ENCODE peak calls at places on chromosomes 2 and 18, in nine cellular contexts. T is CD8-positive, alpha-beta T cell; K is endothelial cell of umbilical vein; G is H9; D is lung; E is thoracic aorta; Y is fibroblast of lung; S is lower lobe of right lung; X is brain microvascular endothelial cell. Q is an unnamed sample.

GRCh38 chr2:26989156-26989555 is 18.7 kb downstream of the MAPRE3 start:
- DNase-seq in E (no peak), Y (peak; percentile 68), D (no peak), T (no peak), G (no peak), K (no peak), S (no peak), X (peak; percentile 26), Q (no peak)

GRCh38 chr2:32455816-32456215 is 99.0 kb downstream of the BIRC6 start:
- DNase-seq in K (no peak), T (no peak), X (no peak), G (no peak), S (no peak), E (no peak), Y (no peak), D (no peak), Q (no peak)

GRCh38 chr2:220550995-220551702 is 923.7 kb downstream of the SLC4A3 start:
- DNase-seq in E (no peak), T (no peak), Y (no peak), S (no peak), K (no peak), X (no peak), D (no peak), G (no peak), Q (no peak)

GRCh38 chr2:199404841-199405240 is 52.9 kb downstream of the SATB2 start:
- DNase-seq in T (no peak), S (no peak), G (no peak), D (no peak), K (no peak), X (no peak), Y (peak; percentile 74), E (no peak), Q (no peak)

GRCh38 chr2:26961603-26962184 is 8.7 kb upstream of the MAPRE3 start:
- DNase-seq in S (peak; percentile 81), G (peak; percentile 94), K (peak; percentile 87), T (peak; percentile 64), Y (peak; percentile 60), E (no peak), X (peak; percentile 75), D (peak; percentile 83), Q (peak; percentile 75)

GRCh38 chr2:157662401-157662800 is 33.7 kb upstream of the ACVR1C start:
- DNase-seq in G (no peak), E (no peak), S (no peak), T (no peak), X (no peak), K (peak; percentile 45), D (no peak), Y (no peak), Q (no peak)

GRCh38 chr2:120783969-120784372 is 48.3 kb downstream of the GLI2 start:
- DNase-seq in E (no peak), G (no peak), T (no peak), K (no peak), X (no peak), S (no peak), D (no peak), Y (no peak), Q (no peak)

GRCh38 chr2:19028617-19029016 is 329.8 kb downstream of the OSR1 start:
- DNase-seq in X (no peak), K (no peak), T (no peak), S (no peak), Y (peak; percentile 38), E (no peak), D (no peak), G (no peak), Q (no peak)

GRCh38 chr2:236631361-236632291 is 62.0 kb downstream of the ACKR3 start:
- DNase-seq in G (no peak), X (no peak), S (no peak), T (no peak), D (no peak), K (peak; percentile 7), Y (no peak), E (no peak), Q (peak; percentile 52)

GRCh38 chr18:74633652-74634352 is 36.1 kb downstream of the ZNF407 start:
- DNase-seq in Y (peak; percentile 33), S (no peak), E (no peak), T (no peak), X (no peak), D (no peak), K (no peak), G (no peak), Q (no peak)

GRCh38 chr18:74631242-74632087 is 33.8 kb downstream of the ZNF407 start:
- DNase-seq in K (peak; percentile 61), T (no peak), G (no peak), S (no peak), X (peak; percentile 47), E (no peak), Y (peak; percentile 45), D (no peak), Q (no peak)

GRCh38 chr18:74632088-74632679 is 34.5 kb downstream of the ZNF407 start:
- DNase-seq in E (no peak), D (no peak), Y (no peak), G (no peak), S (no peak), X (no peak), K (no peak), T (no peak), Q (no peak)

GRCh38 chr18:74632856-74633255 is 35.2 kb downstream of the ZNF407 start:
- DNase-seq in Y (no peak), E (no peak), D (no peak), K (no peak), X (no peak), S (no peak), T (no peak), G (no peak), Q (no peak)

DNA sequence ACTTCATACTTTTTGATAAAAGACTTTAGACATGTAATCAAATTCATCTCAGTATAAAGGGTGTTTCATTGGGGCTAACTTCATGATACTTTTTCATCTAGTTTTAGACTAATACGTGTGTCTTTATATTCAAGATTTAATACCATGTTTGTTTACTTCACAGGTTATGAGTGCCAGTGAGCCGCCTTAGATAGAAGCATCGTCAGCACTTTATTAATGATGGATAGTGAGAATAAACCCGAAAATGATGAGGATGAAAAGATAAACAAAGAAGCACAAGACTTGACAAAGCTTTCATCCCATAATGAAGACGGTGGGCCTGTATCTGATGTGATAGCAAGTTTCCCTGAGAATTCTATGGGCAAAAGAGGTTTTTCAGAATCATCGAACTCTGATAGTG is 33.1 kb downstream of the ZNF407 start:
- DNase-seq in Y (no peak), K (no peak), S (no peak), G (no peak), D (no peak), T (no peak), X (no peak), E (no peak), Q (no peak)
- TF ChIP-seq CTCF in Y (no peak), K (no peak), S (no peak), G (no peak), D (no peak), T (no peak), X (no peak), E (no peak), Q (no peak)

DNA sequence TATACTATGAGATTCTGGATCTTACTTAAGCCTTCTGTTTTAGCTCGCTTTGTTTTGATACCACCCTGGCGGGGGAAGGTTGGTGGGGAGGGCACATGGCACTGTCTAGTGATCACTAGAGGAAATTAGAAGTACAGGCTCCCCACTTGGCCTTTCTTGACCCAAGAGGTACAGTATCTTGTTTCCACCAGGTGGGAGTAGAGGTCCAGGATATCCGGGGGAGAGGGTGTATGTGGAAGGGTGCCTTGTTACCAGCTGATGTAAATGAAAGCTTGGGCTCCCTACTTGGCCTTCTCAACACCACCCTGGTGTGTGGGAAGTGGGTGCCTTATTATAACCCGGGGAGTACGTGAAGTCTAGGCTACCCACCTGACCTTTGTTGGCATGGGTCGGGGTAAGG is 7.5 kb downstream of the GALNT1 start:
- DNase-seq in G (peak; percentile 65), E (no peak), S (no peak), T (no peak), Y (no peak), X (no peak), K (peak; percentile 11), D (no peak), Q (no peak)
- H3K27ac ChIP-seq in G (no peak overlapping the region), E (no peak overlapping the region), S (no peak overlapping the region), T (no peak overlapping the region), Y (no peak overlapping the region), X (no peak overlapping the region), K (no peak overlapping the region), D (no peak overlapping the region), Q (no peak overlapping the region)

GRCh38 chr2:37923308-37924055 is 1.6 kb upstream of the RMDN2 start:
- DNase-seq in X (no peak), Y (no peak), D (no peak), S (no peak), K (no peak), E (no peak), G (no peak), T (no peak), Q (no peak)

GRCh38 chr2:37920570-37920969 is 4.5 kb upstream of the RMDN2 start:
- DNase-seq in D (no peak), T (no peak), X (peak; percentile 45), Y (peak; percentile 90), K (no peak), G (no peak), S (no peak), E (no peak), Q (no peak)

GRCh38 chr2:37926635-37927034 is 1.5 kb downstream of the RMDN2 start:
- DNase-seq in S (no peak), K (no peak), E (no peak), T (no peak), Y (no peak), D (no peak), X (no peak), G (no peak), Q (no peak)

GRCh38 chr2:37928377-37928776 is 3.3 kb downstream of the RMDN2 start:
- DNase-seq in D (no peak), Y (no peak), T (no peak), X (no peak), G (no peak), K (no peak), E (no peak), S (no peak), Q (no peak)

DNA sequence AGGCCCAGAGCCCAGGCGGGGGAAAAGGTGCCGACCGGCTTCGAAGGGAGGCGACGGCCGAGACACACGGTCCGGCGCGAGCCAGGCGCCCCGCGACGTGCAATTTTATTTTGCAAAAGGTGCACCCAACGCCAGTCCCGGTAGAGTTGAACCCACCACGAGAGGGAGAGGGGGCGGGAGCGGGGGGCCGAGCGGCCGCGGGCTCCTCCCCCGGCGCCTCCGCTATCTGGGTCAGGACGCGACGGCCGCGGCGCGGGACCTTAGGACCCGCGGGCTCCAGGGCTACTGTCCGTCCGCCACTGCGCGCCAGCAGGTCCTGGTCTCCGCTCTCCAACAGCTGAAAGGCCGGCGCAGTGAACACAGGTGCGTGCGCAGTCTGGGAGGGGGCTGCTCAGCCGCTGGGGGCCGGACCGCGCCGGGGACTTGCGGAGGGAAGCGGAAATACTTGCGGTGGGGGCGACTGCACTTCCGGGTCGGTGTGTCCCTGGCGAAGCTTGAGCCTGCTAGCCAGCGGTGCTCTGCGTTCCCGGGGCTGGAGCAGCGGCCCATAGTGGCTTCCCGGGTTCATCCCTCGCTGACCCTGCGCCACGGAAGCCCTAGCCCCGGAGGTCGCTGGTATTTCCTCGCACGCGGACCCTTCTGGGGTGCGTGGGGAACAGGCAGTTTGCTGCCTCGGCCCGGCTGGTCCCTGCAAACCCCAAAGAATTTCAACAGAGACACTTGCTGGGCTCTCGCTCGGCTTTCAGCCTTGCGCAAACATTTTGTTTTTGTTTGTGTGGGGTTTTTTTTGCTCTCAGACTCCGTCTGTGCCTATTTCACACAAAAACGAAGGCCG is at the start of gene RMDN2:
- DNase-seq in S (peak; percentile 96), Y (peak; percentile 94), E (peak; percentile 68), D (peak; percentile 94), K (peak; percentile 89), T (peak; percentile 37), X (peak; percentile 79), G (peak; percentile 96), Q (peak; percentile 91)
- TF ChIP-seq CTCF in S (no peak), Y (no peak), E (peak; percentile 15), D (no peak), K (peak; percentile 13), T (no peak), X (peak; percentile 9), G (no peak), Q (no peak)

GRCh38 chr2:134334542-134335353 is 80.9 kb downstream of the MGAT5 start:
- DNase-seq in G (no peak), K (no peak), E (no peak), S (no peak), T (no peak), D (no peak), X (no peak), Y (no peak), Q (no peak)
- H3K27ac ChIP-seq in G (no peak overlapping the region), K (no peak overlapping the region), E (no peak overlapping the region), S (no peak overlapping the region), T (no peak overlapping the region), D (no peak overlapping the region), X (no peak overlapping the region), Y (no peak overlapping the region), Q (no peak overlapping the region)